ENCODE peak calls at places on chromosomes 1 and 21, in six cellular contexts. C is right cardiac atrium; D is left colon; E is naive thymus-derived CD8-positive, alpha-beta T cell; K is heart right ventricle; Q is left lung. B is an unnamed sample.

GRCh38 chr21:30502041-30502440 is at the start of gene KRTAP19-5:
- ATAC-seq in C (no peak), D (no peak), E (no peak), K (no peak), Q (no peak), B (no peak)

GRCh38 chr1:50179639-50180038 is 70.9 kb downstream of the ELAVL4 start:
- ATAC-seq in C (no peak), D (no peak), E (no peak), K (no peak), Q (no peak), B (no peak)

GRCh38 chr1:181216571-181216994 is 128.1 kb downstream of the IER5 start:
- ATAC-seq in C (no peak), D (no peak), E (no peak), K (no peak), Q (no peak), B (no peak)

GRCh38 chr21:27532081-27532480 is 565.2 kb upstream of the ADAMTS5 start:
- ATAC-seq in C (no peak), D (peak), E (no peak), K (no peak), Q (no peak), B (no peak)

GRCh38 chr1:119966681-119967080 is 70.4 kb upstream of the ADAM30 start:
- ATAC-seq in C (no peak), D (no peak), E (no peak), K (peak), Q (no peak), B (no peak)

GRCh38 chr1:89440911-89441310 is 77.1 kb downstream of the GBP6 start:
- ATAC-seq in C (no peak), D (no peak), E (no peak), K (no peak), Q (no peak), B (no peak)

GRCh38 chr1:224651188-224651587 is 35.1 kb downstream of the CNIH3 start:
- ATAC-seq in C (no peak), D (no peak), E (no peak), K (no peak), Q (no peak), B (no peak)

GRCh38 chr1:224641030-224641429 is 24.9 kb downstream of the CNIH3 start:
- ATAC-seq in C (no peak), D (peak), E (no peak), K (no peak), Q (no peak), B (no peak)

GRCh38 chr21:27761623-27762022 is 794.7 kb upstream of the ADAMTS5 start:
- ATAC-seq in C (no peak), D (peak), E (no peak), K (no peak), Q (no peak), B (no peak)

GRCh38 chr1:22352896-22353295 is 98.8 kb upstream of the ZBTB40 start:
- ATAC-seq in C (no peak), D (no peak), E (no peak), K (no peak), Q (no peak), B (no peak)

GRCh38 chr1:95686217-95686616 is 452.2 kb downstream of the RWDD3 start:
- ATAC-seq in C (no peak), D (no peak), E (no peak), K (no peak), Q (no peak), B (no peak)

GRCh38 chr1:103517380-103518047 is 8.0 kb upstream of the RNPC3 start:
- ATAC-seq in C (no peak), D (no peak), E (no peak), K (no peak), Q (no peak), B (peak)

GRCh38 chr1:100536031-100536430 is 1.9 kb upstream of the GPR88 start:
- ATAC-seq in C (no peak), D (no peak), E (no peak), K (no peak), Q (no peak), B (no peak)

GRCh38 chr1:205018381-205018780 is 24.6 kb upstream of the CNTN2 start:
- ATAC-seq in C (no peak), D (no peak), E (no peak), K (no peak), Q (no peak), B (no peak)

GRCh38 chr1:169727307-169727706 is 6.6 kb downstream of the SELE start:
- ATAC-seq in C (no peak), D (peak), E (no peak), K (no peak), Q (peak), B (no peak)

GRCh38 chr1:161763522-161764098 is 2.5 kb upstream of the ATF6 start:
- ATAC-seq in C (no peak), D (no peak), E (peak), K (no peak), Q (no peak), B (peak)

GRCh38 chr1:65493792-65494191 is 73.3 kb downstream of the LEPR start:
- ATAC-seq in C (peak), D (no peak), E (no peak), K (no peak), Q (no peak), B (no peak)

GRCh38 chr21:36379236-36379635 is 6.0 kb upstream of the CHAF1B start:
- ATAC-seq in C (peak), D (no peak), E (no peak), K (peak), Q (peak), B (no peak)

GRCh38 chr1:158045639-158046038 is 52.2 kb downstream of the KIRREL1 start:
- ATAC-seq in C (peak), D (peak), E (no peak), K (no peak), Q (peak), B (no peak)

GRCh38 chr1:9218917-9219316 is 15.7 kb upstream of the H6PD start:
- ATAC-seq in C (no peak), D (no peak), E (no peak), K (no peak), Q (no peak), B (no peak)

GRCh38 chr1:56255516-56256181 is 323.7 kb downstream of the PLPP3 start:
- ATAC-seq in C (peak), D (no peak), E (no peak), K (peak), Q (peak), B (no peak)

GRCh38 chr1:53892911-53893310 is 1.1 kb upstream of the DIO1 start:
- ATAC-seq in C (no peak), D (no peak), E (no peak), K (no peak), Q (peak), B (no peak)

GRCh38 chr1:162682013-162682419 is 49.8 kb downstream of the DDR2 start:
- ATAC-seq in C (peak), D (peak), E (no peak), K (no peak), Q (peak), B (no peak)

GRCh38 chr1:55478742-55479141 is 263.6 kb upstream of the USP24 start:
- ATAC-seq in C (no peak), D (peak), E (no peak), K (no peak), Q (peak), B (no peak)

GRCh38 chr1:178869114-178869697 is 1.7 kb downstream of the ANGPTL1 start:
- ATAC-seq in C (peak), D (no peak), E (no peak), K (no peak), Q (no peak), B (no peak)

GRCh38 chr1:204320413-204320812 is 39.3 kb downstream of the PLEKHA6 start:
- ATAC-seq in C (peak), D (no peak), E (no peak), K (no peak), Q (peak), B (peak)

GRCh38 chr1:235511470-235512240 is 7.4 kb upstream of the B3GALNT2 start:
- ATAC-seq in C (no peak), D (no peak), E (no peak), K (no peak), Q (no peak), B (no peak)

GRCh38 chr21:31397515-31397926 is 53.5 kb upstream of the TIAM1 start:
- ATAC-seq in C (no peak), D (no peak), E (peak), K (no peak), Q (no peak), B (no peak)